ENCODE peak calls at places on chromosomes 5 and 9, in four cellular contexts. One of them, this sample, is unnamed.

GRCh38 chr9:12777149-12778010 is 2.6 kb downstream of the LURAP1L start:
- DNase-seq in GM23248: peak; percentile 57
- DNase-seq in fibroblast of lung: no peak
- DNase-seq in cardiac muscle cell: no peak
- DNase-seq in this sample: no peak

GRCh38 chr5:56620903-56621680 is 194.3 kb upstream of the MAP3K1 start:
- DNase-seq in fibroblast of lung: peak; percentile 69
- DNase-seq in GM23248: peak; percentile 52
- DNase-seq in cardiac muscle cell: no peak
- DNase-seq in this sample: no peak

GRCh38 chr5:126403156-126403555 is 20.1 kb upstream of the GRAMD2B start:
- DNase-seq in cardiac muscle cell: no peak
- DNase-seq in fibroblast of lung: no peak
- DNase-seq in GM23248: peak; percentile 65
- DNase-seq in this sample: no peak

GRCh38 chr9:16728128-16728505 is 142.4 kb downstream of the BNC2 start:
- DNase-seq in GM23248: peak; percentile 19
- DNase-seq in cardiac muscle cell: no peak
- DNase-seq in fibroblast of lung: peak; percentile 24
- DNase-seq in this sample: no peak

GRCh38 chr5:41856644-41857491 is 13.4 kb downstream of the OXCT1 start:
- DNase-seq in fibroblast of lung: peak; percentile 48
- DNase-seq in cardiac muscle cell: peak; percentile 83
- DNase-seq in GM23248: peak; percentile 75
- DNase-seq in this sample: no peak

GRCh38 chr9:128920381-128921058 is at the start of gene PHYHD1:
- DNase-seq in GM23248: peak; percentile 88
- DNase-seq in fibroblast of lung: peak; percentile 83
- DNase-seq in cardiac muscle cell: no peak
- DNase-seq in this sample: no peak

GRCh38 chr9:118575341-118576070 is 793.7 kb downstream of the BRINP1 start:
- DNase-seq in fibroblast of lung: peak; percentile 64
- DNase-seq in cardiac muscle cell: no peak
- DNase-seq in GM23248: peak; percentile 71
- DNase-seq in this sample: no peak

GRCh38 chr5:90545511-90545910 is 13.1 kb upstream of the ADGRV1 start:
- DNase-seq in cardiac muscle cell: no peak
- DNase-seq in fibroblast of lung: no peak
- DNase-seq in GM23248: no peak
- DNase-seq in this sample: no peak

GRCh38 chr9:69173891-69174644 is at the start of gene TJP2:
- DNase-seq in fibroblast of lung: peak; percentile 80
- DNase-seq in cardiac muscle cell: peak; percentile 83
- DNase-seq in GM23248: peak; percentile 83
- DNase-seq in this sample: peak; percentile 88

GRCh38 chr5:88967633-88968585 is 84.9 kb upstream of the MEF2C start:
- DNase-seq in fibroblast of lung: no peak
- DNase-seq in GM23248: no peak
- DNase-seq in cardiac muscle cell: no peak
- DNase-seq in this sample: no peak

GRCh38 chr5:120703923-120704445 is 239.9 kb downstream of the PRR16 start:
- DNase-seq in fibroblast of lung: no peak
- DNase-seq in cardiac muscle cell: no peak
- DNase-seq in GM23248: no peak
- DNase-seq in this sample: no peak

GRCh38 chr5:21164425-21164824 is 1176.4 kb upstream of the CDH18 start:
- DNase-seq in cardiac muscle cell: no peak
- DNase-seq in fibroblast of lung: no peak
- DNase-seq in GM23248: no peak
- DNase-seq in this sample: no peak

GRCh38 chr9:133991211-133991921 is 758 bp downstream of the VAV2 start:
- DNase-seq in GM23248: peak; percentile 55
- DNase-seq in cardiac muscle cell: no peak
- DNase-seq in fibroblast of lung: no peak
- DNase-seq in this sample: peak; percentile 79

GRCh38 chr5:145943674-145944121 is 7.3 kb downstream of the SH3RF2 start:
- DNase-seq in cardiac muscle cell: peak; percentile 70
- DNase-seq in GM23248: peak; percentile 20
- DNase-seq in fibroblast of lung: peak; percentile 55
- DNase-seq in this sample: no peak

GRCh38 chr5:133322743-133323142 is 270.9 kb downstream of the HSPA4 start:
- DNase-seq in GM23248: peak; percentile 10
- DNase-seq in cardiac muscle cell: peak; percentile 44
- DNase-seq in fibroblast of lung: no peak
- DNase-seq in this sample: peak; percentile 45

GRCh38 chr5:157926171-157926671 is 67.3 kb upstream of the CLINT1 start:
- DNase-seq in cardiac muscle cell: no peak
- DNase-seq in fibroblast of lung: no peak
- DNase-seq in GM23248: no peak
- DNase-seq in this sample: no peak

GRCh38 chr5:104652271-104652861 is 1089.8 kb upstream of the NUDT12 start:
- DNase-seq in fibroblast of lung: peak; percentile 7
- DNase-seq in GM23248: no peak
- DNase-seq in cardiac muscle cell: no peak
- DNase-seq in this sample: no peak

GRCh38 chr9:35972093-35972492 is 14.1 kb upstream of the OR2S2 start:
- DNase-seq in GM23248: no peak
- DNase-seq in cardiac muscle cell: peak; percentile 19
- DNase-seq in fibroblast of lung: peak; percentile 30
- DNase-seq in this sample: no peak

GRCh38 chr5:129065721-129066120 is 28.8 kb upstream of the ISOC1 start:
- DNase-seq in fibroblast of lung: no peak
- DNase-seq in GM23248: no peak
- DNase-seq in cardiac muscle cell: no peak
- DNase-seq in this sample: no peak

GRCh38 chr9:98924971-98925820 is 18.5 kb upstream of the COL15A1 start:
- DNase-seq in fibroblast of lung: peak; percentile 36
- DNase-seq in GM23248: peak; percentile 11
- DNase-seq in cardiac muscle cell: no peak
- DNase-seq in this sample: no peak

GRCh38 chr9:801399-802071 is 40.0 kb upstream of the DMRT1 start:
- DNase-seq in fibroblast of lung: peak; percentile 93
- DNase-seq in GM23248: peak; percentile 15
- DNase-seq in cardiac muscle cell: no peak
- DNase-seq in this sample: no peak

GRCh38 chr5:163532203-163532892 is 26.9 kb downstream of the MAT2B start:
- DNase-seq in fibroblast of lung: no peak
- DNase-seq in GM23248: no peak
- DNase-seq in cardiac muscle cell: no peak
- DNase-seq in this sample: no peak

GRCh38 chr5:160293386-160293785 is 19.0 kb downstream of the CCNJL start:
- DNase-seq in cardiac muscle cell: no peak
- DNase-seq in GM23248: no peak
- DNase-seq in fibroblast of lung: no peak
- DNase-seq in this sample: no peak
- H3K27ac ChIP-seq in cardiac muscle cell: peak overlapping the region; percentile 10
- H3K27ac ChIP-seq in GM23248: no peak overlapping the region
- H3K27ac ChIP-seq in fibroblast of lung: no peak overlapping the region
- H3K27ac ChIP-seq in this sample: no peak overlapping the region

GRCh38 chr5:142841511-142842255 is 71.5 kb downstream of the ARHGAP26 start:
- DNase-seq in cardiac muscle cell: peak; percentile 43
- DNase-seq in GM23248: peak; percentile 91
- DNase-seq in fibroblast of lung: peak; percentile 69
- DNase-seq in this sample: no peak
- H3K4me3 ChIP-seq in cardiac muscle cell: no peak overlapping the region
- H3K4me3 ChIP-seq in GM23248: no peak overlapping the region
- H3K4me3 ChIP-seq in fibroblast of lung: no peak overlapping the region
- H3K4me3 ChIP-seq in this sample: no peak overlapping the region

GRCh38 chr5:170011751-170012150 is 31.5 kb upstream of the INSYN2B start:
- DNase-seq in cardiac muscle cell: no peak
- DNase-seq in fibroblast of lung: no peak
- DNase-seq in GM23248: no peak
- DNase-seq in this sample: no peak
- H3K36me3 ChIP-seq in cardiac muscle cell: no peaks in the 10 kb centered on the region
- H3K36me3 ChIP-seq in fibroblast of lung: no peaks in the 10 kb centered on the region
- H3K36me3 ChIP-seq in GM23248: no peaks in the 10 kb centered on the region
- H3K36me3 ChIP-seq in this sample: peaks cover 38% of the 10 kb centered on the region

DNA sequence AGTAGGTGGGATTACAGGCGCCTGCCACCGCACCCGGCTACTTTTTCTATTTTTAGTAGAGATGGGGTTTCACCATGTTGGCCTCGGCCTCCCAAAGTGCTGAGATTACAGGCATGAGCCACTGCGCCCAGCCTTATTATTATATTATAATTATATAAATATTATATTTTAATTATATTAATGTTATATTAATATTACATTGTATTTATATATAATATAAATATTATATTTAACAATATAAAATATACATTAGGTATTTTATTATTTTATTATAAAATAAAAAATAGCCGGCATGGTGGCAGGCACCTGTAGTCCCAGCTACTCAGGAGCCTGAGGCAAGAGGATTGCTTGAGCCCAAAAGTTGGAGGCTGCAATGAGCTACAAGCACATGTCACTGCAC is 21.6 kb upstream of the GLDC start:
- DNase-seq in cardiac muscle cell: no peak
- DNase-seq in GM23248: no peak
- DNase-seq in fibroblast of lung: no peak
- DNase-seq in this sample: no peak
- H3K27ac ChIP-seq in cardiac muscle cell: no peak overlapping the region
- H3K27ac ChIP-seq in GM23248: no peak overlapping the region
- H3K27ac ChIP-seq in fibroblast of lung: no peak overlapping the region
- H3K27ac ChIP-seq in this sample: no peak overlapping the region

DNA sequence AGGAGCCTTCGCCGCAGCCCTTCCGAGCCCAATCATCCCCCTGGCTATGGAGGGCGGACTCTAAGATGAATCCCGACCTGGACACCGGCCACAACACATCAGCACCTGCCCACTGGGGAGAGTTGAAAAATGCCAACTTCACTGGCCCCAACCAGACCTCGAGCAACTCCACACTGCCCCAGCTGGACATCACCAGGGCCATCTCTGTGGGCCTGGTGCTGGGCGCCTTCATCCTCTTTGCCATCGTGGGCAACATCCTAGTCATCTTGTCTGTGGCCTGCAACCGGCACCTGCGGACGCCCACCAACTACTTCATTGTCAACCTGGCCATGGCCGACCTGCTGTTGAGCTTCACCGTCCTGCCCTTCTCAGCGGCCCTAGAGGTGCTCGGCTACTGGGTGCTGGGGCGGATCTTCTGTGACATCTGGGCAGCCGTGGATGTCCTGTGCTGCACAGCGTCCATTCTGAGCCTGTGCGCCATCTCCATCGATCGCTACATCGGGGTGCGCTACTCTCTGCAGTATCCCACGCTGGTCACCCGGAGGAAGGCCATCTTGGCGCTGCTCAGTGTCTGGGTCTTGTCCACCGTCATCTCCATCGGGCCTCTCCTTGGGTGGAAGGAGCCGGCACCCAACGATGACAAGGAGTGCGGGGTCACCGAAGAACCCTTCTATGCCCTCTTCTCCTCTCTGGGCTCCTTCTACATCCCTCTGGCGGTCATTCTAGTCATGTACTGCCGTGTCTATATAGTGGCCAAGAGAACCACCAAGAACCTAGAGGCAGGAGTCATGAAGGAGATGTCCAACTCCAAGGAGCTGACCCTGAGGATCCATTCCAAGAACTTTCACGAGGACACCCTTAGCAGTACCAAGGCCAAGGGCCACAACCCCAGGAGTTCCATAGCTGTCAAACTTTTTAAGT is 819 bp downstream of the ADRA1B start:
- DNase-seq in fibroblast of lung: no peak
- DNase-seq in GM23248: peak; percentile 31
- DNase-seq in cardiac muscle cell: no peak
- DNase-seq in this sample: no peak
- H3K4me3 ChIP-seq in fibroblast of lung: peak overlapping the region; percentile 75
- H3K4me3 ChIP-seq in GM23248: peak overlapping the region; percentile 70
- H3K4me3 ChIP-seq in cardiac muscle cell: peak overlapping the region; percentile 39
- H3K4me3 ChIP-seq in this sample: peak overlapping the region; percentile 28

DNA sequence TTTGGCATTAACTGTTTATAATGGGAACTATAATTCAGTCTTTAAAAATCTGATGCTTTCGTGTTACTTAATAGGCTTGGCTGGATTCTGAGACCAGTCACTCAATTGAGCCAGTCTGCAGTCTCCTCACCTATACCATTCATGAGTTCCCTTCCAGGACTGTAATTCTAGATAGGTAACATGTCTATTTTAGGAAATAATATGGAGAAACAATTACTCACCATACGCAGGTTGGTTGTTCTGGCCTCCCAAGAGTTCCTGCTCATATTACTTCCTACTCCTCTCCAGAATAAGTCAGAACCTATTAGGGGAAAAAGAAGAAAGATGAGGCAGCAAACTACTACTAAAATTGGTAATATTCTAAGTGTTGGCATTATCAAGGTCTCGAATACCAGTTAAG is 4.5 kb upstream of the IARS1 start:
- DNase-seq in GM23248: no peak
- DNase-seq in cardiac muscle cell: no peak
- DNase-seq in fibroblast of lung: no peak
- DNase-seq in this sample: no peak
- H3K36me3 ChIP-seq in GM23248: peaks cover 58% of the 10 kb centered on the region
- H3K36me3 ChIP-seq in cardiac muscle cell: peaks cover 46% of the 10 kb centered on the region
- H3K36me3 ChIP-seq in fibroblast of lung: peaks cover 9% of the 10 kb centered on the region
- H3K36me3 ChIP-seq in this sample: peaks cover 68% of the 10 kb centered on the region

DNA sequence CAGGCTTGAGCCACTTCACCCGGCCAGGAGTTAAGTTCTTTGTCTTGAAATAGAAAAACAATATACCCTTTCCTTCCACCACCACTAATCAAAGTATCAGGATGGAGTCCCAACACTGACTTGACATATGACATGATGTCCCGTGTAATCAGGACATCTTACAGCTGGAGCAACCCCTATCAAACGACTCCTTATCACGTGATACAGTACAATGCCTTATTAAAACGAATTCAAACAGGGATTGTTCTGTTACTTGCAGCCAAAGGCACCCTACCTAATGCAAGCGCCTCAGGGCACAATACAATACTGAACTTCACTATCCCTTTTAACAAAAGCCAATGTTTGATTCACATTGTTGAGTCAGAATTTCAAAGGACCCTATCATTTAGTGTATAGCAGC is 261.3 kb downstream of the SLIT3 start:
- DNase-seq in cardiac muscle cell: no peak
- DNase-seq in fibroblast of lung: no peak
- DNase-seq in GM23248: no peak
- DNase-seq in this sample: no peak
- H3K27ac ChIP-seq in cardiac muscle cell: no peak overlapping the region
- H3K27ac ChIP-seq in fibroblast of lung: no peak overlapping the region
- H3K27ac ChIP-seq in GM23248: no peak overlapping the region
- H3K27ac ChIP-seq in this sample: no peak overlapping the region

GRCh38 chr5:171309526-171310333 is 682 bp downstream of the TLX3 start:
- DNase-seq in fibroblast of lung: no peak
- DNase-seq in cardiac muscle cell: no peak
- DNase-seq in GM23248: no peak
- DNase-seq in this sample: no peak

GRCh38 chr5:171311698-171312083 is 2.6 kb downstream of the TLX3 start:
- DNase-seq in cardiac muscle cell: no peak
- DNase-seq in fibroblast of lung: no peak
- DNase-seq in GM23248: no peak
- DNase-seq in this sample: no peak

GRCh38 chr5:171310816-171311697 is 2.0 kb downstream of the TLX3 start:
- DNase-seq in cardiac muscle cell: peak; percentile 67
- DNase-seq in GM23248: peak; percentile 51
- DNase-seq in fibroblast of lung: no peak
- DNase-seq in this sample: no peak

GRCh38 chr5:171309276-171309525 is 153 bp downstream of the TLX3 start:
- DNase-seq in fibroblast of lung: no peak
- DNase-seq in cardiac muscle cell: no peak
- DNase-seq in GM23248: no peak
- DNase-seq in this sample: no peak

GRCh38 chr5:171310334-171310815 is 1.3 kb downstream of the TLX3 start:
- DNase-seq in GM23248: no peak
- DNase-seq in fibroblast of lung: no peak
- DNase-seq in cardiac muscle cell: no peak
- DNase-seq in this sample: peak; percentile 73
- H3K4me3 ChIP-seq in GM23248: no peak overlapping the region
- H3K4me3 ChIP-seq in fibroblast of lung: no peak overlapping the region
- H3K4me3 ChIP-seq in cardiac muscle cell: no peak overlapping the region
- H3K4me3 ChIP-seq in this sample: no peak overlapping the region

This sample was measured in spleen.